ENCODE peak calls at places on chromosomes 11 and 22, in five cellular contexts. Y, O, Q, D and F are unnamed samples. For H3K36me3, the result is how much of the 10 kb centered on the place peaks cover.

GRCh38 chr11:130314184-130314748 is 451 bp downstream of the ZBTB44 start:
- DNase-seq in O (no peak), Y (peak), D (peak), Q (peak), F (peak)

GRCh38 chr11:104968856-104969776 is 742 bp upstream of the CASP4 start:
- DNase-seq in O (peak), Y (peak), Q (peak), D (peak), F (peak)

GRCh38 chr11:71385091-71385490 is 63.1 kb downstream of the DHCR7 start:
- DNase-seq in O (no peak), D (no peak), Y (no peak), Q (no peak), F (no peak)

GRCh38 chr11:14273885-14274284 is 85.1 kb downstream of the RRAS2 start:
- DNase-seq in Q (no peak), Y (no peak), O (no peak), D (no peak), F (no peak)

GRCh38 chr11:46438211-46438610 is 46.6 kb upstream of the CHRM4 start:
- DNase-seq in D (no peak), Q (no peak), O (no peak), Y (no peak), F (no peak)

GRCh38 chr11:78414321-78415051 is 3.1 kb downstream of the GAB2 start:
- DNase-seq in Q (no peak), Y (no peak), O (no peak), D (no peak), F (no peak)

GRCh38 chr11:17839973-17840611 is 105.5 kb downstream of the KCNC1 start:
- DNase-seq in Q (no peak), Y (no peak), D (no peak), O (no peak), F (no peak)

GRCh38 chr11:46513934-46514342 is 79.9 kb downstream of the AMBRA1 start:
- DNase-seq in Q (no peak), Y (peak), D (peak), O (no peak), F (no peak)

GRCh38 chr11:101835465-101836063 is 79.2 kb upstream of the CEP126 start:
- DNase-seq in Q (no peak), Y (no peak), O (no peak), D (no peak), F (no peak)

GRCh38 chr11:124934862-124935547 is 842 bp downstream of the HEPACAM start:
- DNase-seq in Q (no peak), Y (no peak), O (no peak), D (no peak), F (no peak)

DNA sequence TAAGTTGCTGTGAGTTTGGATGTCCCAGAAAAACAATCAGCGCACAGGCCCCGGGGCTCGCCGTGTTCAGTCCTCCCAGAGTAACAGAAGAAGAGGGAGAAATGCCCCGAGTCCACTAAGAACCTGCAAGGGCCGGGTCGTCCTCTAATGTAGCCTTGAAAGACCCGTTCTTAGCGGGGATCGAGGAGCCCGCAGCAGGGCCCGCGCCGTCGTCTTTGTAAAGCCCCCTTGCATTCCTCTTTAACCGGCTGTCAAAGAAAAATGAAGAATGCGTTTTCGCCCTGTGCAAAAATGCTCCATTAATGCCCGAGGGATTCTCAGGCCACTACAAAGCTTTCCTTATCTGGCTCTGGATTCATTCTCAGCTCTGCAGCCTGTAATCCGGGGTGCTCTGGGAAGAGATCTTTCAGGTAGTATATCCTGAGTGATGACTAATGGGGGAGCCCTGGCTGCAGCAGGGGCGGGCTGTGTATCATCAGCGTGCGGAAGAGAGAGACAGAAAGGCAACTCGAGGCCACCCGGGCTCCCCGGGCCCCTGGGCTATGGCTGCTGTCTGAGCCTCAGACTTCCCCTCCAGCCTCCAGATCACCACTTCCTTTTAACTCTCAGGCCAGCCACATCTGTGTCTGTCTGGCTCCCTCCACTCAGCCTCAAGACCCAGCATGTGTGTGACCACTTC is 78.2 kb downstream of the FBLN1 start:
- DNase-seq in D (no peak), O (no peak), Q (no peak), Y (no peak), F (no peak)
- H3K36me3 ChIP-seq in D (under half), O (under half), Q (under half), Y (under half), F (under half)

GRCh38 chr11:103157542-103157941 is 48.3 kb downstream of the DYNC2H1 start:
- DNase-seq in O (no peak), Q (no peak), D (no peak), Y (no peak), F (no peak)
- H3K36me3 ChIP-seq in O (under half), Q (under half), D (half or more), Y (under half), F (under half)

DNA sequence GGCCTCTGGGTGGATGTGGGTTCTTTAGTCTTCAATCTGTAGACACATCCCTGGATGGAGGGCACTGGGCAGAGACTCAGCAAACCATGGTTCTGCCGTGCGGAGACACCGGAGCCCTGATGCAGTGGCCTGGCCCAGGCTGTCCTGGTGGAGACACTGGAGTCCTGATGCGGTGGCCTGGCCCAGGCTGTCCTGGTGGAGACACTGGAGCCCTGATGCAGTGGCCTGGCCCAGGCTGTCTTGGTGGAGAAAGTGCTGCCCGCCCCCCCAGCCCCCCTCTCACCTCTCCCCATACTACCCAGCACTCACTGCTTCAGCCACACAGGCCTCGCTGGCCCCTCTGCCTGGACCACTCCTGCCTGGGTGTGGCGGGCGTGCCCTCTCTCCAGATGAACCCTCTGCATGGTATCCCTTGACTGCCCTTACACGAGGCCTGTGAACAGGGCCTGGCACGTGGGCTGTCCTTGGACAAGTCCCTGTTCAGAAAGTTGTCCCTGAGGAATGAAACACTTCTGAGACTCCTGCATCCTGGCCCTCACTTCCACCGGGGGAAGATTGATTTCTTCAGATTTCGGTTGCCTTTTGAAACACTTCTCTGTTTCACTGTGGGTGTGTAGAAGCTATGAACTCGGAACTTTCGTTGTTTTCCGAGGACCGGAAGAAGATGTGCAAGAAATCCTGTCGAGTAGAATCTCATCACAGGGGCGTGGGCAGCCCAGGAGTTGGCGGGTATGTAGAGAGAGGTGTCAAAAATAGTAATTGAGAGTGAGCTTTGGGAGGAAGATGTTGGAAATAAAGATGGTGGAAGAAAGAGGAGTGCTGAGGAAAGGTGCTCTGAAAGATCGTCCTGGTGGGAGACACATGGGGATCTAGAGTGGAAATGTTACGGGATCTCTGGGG is 26.3 kb downstream of the IGHMBP2 start:
- DNase-seq in O (no peak), D (no peak), Y (no peak), Q (no peak), F (no peak)
- H3K36me3 ChIP-seq in O (under half), D (half or more), Y (under half), Q (half or more), F (under half)

GRCh38 chr22:23244690-23245044 is 64.4 kb downstream of the BCR start:
- DNase-seq in D (no peak), O (no peak), Y (no peak), Q (no peak), F (no peak)

GRCh38 chr22:23245045-23245798 is 64.9 kb downstream of the BCR start:
- DNase-seq in Q (no peak), D (no peak), Y (no peak), O (no peak), F (peak)

GRCh38 chr22:23245799-23246136 is 65.5 kb downstream of the BCR start:
- DNase-seq in O (no peak), Y (no peak), D (no peak), Q (no peak), F (no peak)

GRCh38 chr22:23248583-23248982 is 68.3 kb downstream of the BCR start:
- DNase-seq in Y (no peak), O (no peak), D (no peak), Q (no peak), F (no peak)

GRCh38 chr22:23246982-23247766 is 66.9 kb downstream of the BCR start:
- DNase-seq in Q (no peak), O (no peak), D (no peak), Y (no peak), F (no peak)
- H3K36me3 ChIP-seq in Q (under half), O (under half), D (under half), Y (under half), F (under half)

GRCh38 chr11:57312511-57313021 is 12.2 kb downstream of the TNKS1BP1 start:
- DNase-seq in Y (no peak), D (no peak), Q (peak), O (no peak), F (no peak)
- H3K36me3 ChIP-seq in Y (under half), D (half or more), Q (half or more), O (half or more), F (under half)